ENCODE peak calls at places on chromosomes 7 and 10, in four cellular contexts. K is HepG2, N is IMR-90, T is A549. G is an unnamed sample.

GRCh38 chr7:2266911-2267310 is 24.9 kb downstream of the NUDT1 start:
- DNase-seq in K (no peak), T (peak), N (peak), G (no peak)

GRCh38 chr7:99362801-99363200 is 11.7 kb upstream of the ARPC1B start:
- DNase-seq in T (no peak), K (no peak), N (peak), G (peak)

GRCh38 chr7:81175291-81175942 is 256.6 kb upstream of the SEMA3C start:
- DNase-seq in K (no peak), T (no peak), N (no peak), G (no peak)

GRCh38 chr10:119734396-119735332 is 8.8 kb downstream of the INPP5F start:
- DNase-seq in K (no peak), N (peak), T (no peak), G (no peak)

GRCh38 chr7:143295870-143296269 is 7.7 kb downstream of the CASP2 start:
- DNase-seq in N (peak), T (no peak), K (no peak), G (no peak)

GRCh38 chr10:131252586-131253276 is 58.8 kb downstream of the TCERG1L start:
- DNase-seq in N (no peak), T (no peak), K (no peak), G (no peak)

GRCh38 chr7:2471396-2471795 is 4.8 kb downstream of the GRIFIN start:
- DNase-seq in N (peak), T (no peak), K (no peak), G (no peak)

GRCh38 chr10:116316533-116316932 is 7.7 kb upstream of the CCDC172 start:
- DNase-seq in N (no peak), K (no peak), T (no peak), G (no peak)

GRCh38 chr7:69749994-69750393 is 151.7 kb downstream of the AUTS2 start:
- DNase-seq in T (no peak), K (no peak), N (no peak), G (no peak)

GRCh38 chr7:99380032-99380822 is 5.7 kb downstream of the ARPC1B start:
- DNase-seq in K (no peak), N (peak), T (no peak), G (peak)

GRCh38 chr7:117992635-117993034 is 119.4 kb upstream of the CTTNBP2 start:
- DNase-seq in K (no peak), T (no peak), N (no peak), G (no peak)

GRCh38 chr10:132861884-132862461 is 76.0 kb upstream of the NKX6-2 start:
- DNase-seq in T (no peak), K (no peak), N (no peak), G (no peak)

GRCh38 chr7:91778416-91778815 is 102.1 kb downstream of the MTERF1 start:
- DNase-seq in K (no peak), N (no peak), T (no peak), G (no peak)

GRCh38 chr10:67912330-67912946 is 28.0 kb downstream of the SIRT1 start:
- DNase-seq in K (no peak), N (peak), T (no peak), G (no peak)

GRCh38 chr7:100665168-100665567 is 8.4 kb upstream of the GNB2 start:
- DNase-seq in K (no peak), T (no peak), N (no peak), G (no peak)

GRCh38 chr10:133258818-133259602 is 17.7 kb downstream of the ADAM8 start:
- DNase-seq in T (peak), K (peak), N (peak), G (no peak)

GRCh38 chr10:82889703-82890102 is 1014.7 kb downstream of the NRG3 start:
- DNase-seq in N (no peak), K (no peak), T (no peak), G (no peak)

GRCh38 chr10:66642217-66642616 is 283.6 kb upstream of the LRRTM3 start:
- DNase-seq in T (no peak), K (no peak), N (no peak), G (no peak)

GRCh38 chr7:15577600-15577999 is 15.8 kb upstream of the AGMO start:
- DNase-seq in K (no peak), N (no peak), T (no peak), G (no peak)

GRCh38 chr10:46310851-46311250 is 24.1 kb downstream of the ANTXRL start:
- DNase-seq in T (no peak), K (no peak), N (no peak), G (no peak)

GRCh38 chr10:5040781-5041470 is 37.3 kb upstream of the AKR1C2 start:
- DNase-seq in N (peak), T (no peak), K (peak), G (no peak)

GRCh38 chr7:77538186-77538907 is 1.3 kb downstream of the PTPN12 start:
- DNase-seq in K (peak), N (peak), T (peak), G (peak)

GRCh38 chr7:110898516-110898915 is 192.4 kb upstream of the LRRN3 start:
- DNase-seq in T (no peak), K (no peak), N (peak), G (no peak)

GRCh38 chr7:22720791-22721786 is 5.9 kb upstream of the IL6 start:
- DNase-seq in K (no peak), N (no peak), T (no peak), G (no peak)

GRCh38 chr7:17931069-17931468 is 9.2 kb downstream of the SNX13 start:
- DNase-seq in N (no peak), T (no peak), K (no peak), G (no peak)

GRCh38 chr7:69787736-69788431 is 189.6 kb downstream of the AUTS2 start:
- DNase-seq in K (no peak), T (no peak), N (no peak), G (no peak)

GRCh38 chr10:106877574-106877973 is 286.9 kb downstream of the SORCS1 start:
- DNase-seq in T (no peak), N (no peak), K (no peak), G (no peak)

GRCh38 chr10:86366902-86367338 is 325 bp upstream of the GRID1 start:
- DNase-seq in T (no peak), N (no peak), K (no peak), G (no peak)

GRCh38 chr10:92241158-92241500 is 49.7 kb downstream of the CPEB3 start:
- DNase-seq in T (no peak), N (peak), K (peak), G (peak)

GRCh38 chr10:77357611-77358010 is 280.0 kb downstream of the KCNMA1 start:
- DNase-seq in K (no peak), T (peak), N (peak), G (no peak)

GRCh38 chr10:78634835-78635234 is 433.9 kb upstream of the ZMIZ1 start:
- DNase-seq in T (no peak), N (peak), K (no peak), G (no peak)

GRCh38 chr10:80394358-80394916 is 13.9 kb upstream of the PRXL2A start:
- DNase-seq in K (no peak), T (no peak), N (no peak), G (no peak)

GRCh38 chr7:2545746-2546425 is 9.4 kb downstream of the BRAT1 start:
- DNase-seq in K (no peak), N (no peak), T (no peak), G (no peak)

GRCh38 chr10:90999512-91000172 is 78.8 kb upstream of the ANKRD1 start:
- DNase-seq in K (no peak), N (no peak), T (no peak), G (no peak)
- TF ChIP-seq MAZ in K (no peak), N (no peak), T (no peak), G (no peak)

GRCh38 chr10:121592155-121592890 is 5.9 kb downstream of the FGFR2 start:
- DNase-seq in N (no peak), K (no peak), T (peak), G (no peak)

GRCh38 chr10:121589553-121589952 is 8.7 kb downstream of the FGFR2 start:
- DNase-seq in T (no peak), N (no peak), K (no peak), G (no peak)

GRCh38 chr10:121593267-121593666 is 5.0 kb downstream of the FGFR2 start:
- DNase-seq in T (no peak), N (no peak), K (no peak), G (no peak)

GRCh38 chr10:121591186-121591585 is 7.1 kb downstream of the FGFR2 start:
- DNase-seq in N (no peak), K (no peak), T (no peak), G (no peak)

GRCh38 chr10:121590772-121591171 is 7.5 kb downstream of the FGFR2 start:
- DNase-seq in T (no peak), K (no peak), N (no peak), G (no peak)
- H3K4me3 ChIP-seq in T (no peak), K (no peak), N (no peak), G (no peak)

GRCh38 chr10:128022216-128023196 is 103.7 kb downstream of the MKI67 start:
- DNase-seq in K (no peak), T (no peak), N (no peak), G (no peak)

GRCh38 chr10:128018704-128019103 is 107.5 kb downstream of the MKI67 start:
- DNase-seq in K (no peak), N (no peak), T (no peak), G (no peak)

GRCh38 chr10:128016423-128017060 is 109.6 kb downstream of the PTPRE start:
- DNase-seq in K (no peak), N (no peak), T (no peak), G (no peak)

GRCh38 chr10:128017825-128018224 is 108.4 kb downstream of the MKI67 start:
- DNase-seq in K (no peak), N (no peak), T (no peak), G (no peak)

DNA sequence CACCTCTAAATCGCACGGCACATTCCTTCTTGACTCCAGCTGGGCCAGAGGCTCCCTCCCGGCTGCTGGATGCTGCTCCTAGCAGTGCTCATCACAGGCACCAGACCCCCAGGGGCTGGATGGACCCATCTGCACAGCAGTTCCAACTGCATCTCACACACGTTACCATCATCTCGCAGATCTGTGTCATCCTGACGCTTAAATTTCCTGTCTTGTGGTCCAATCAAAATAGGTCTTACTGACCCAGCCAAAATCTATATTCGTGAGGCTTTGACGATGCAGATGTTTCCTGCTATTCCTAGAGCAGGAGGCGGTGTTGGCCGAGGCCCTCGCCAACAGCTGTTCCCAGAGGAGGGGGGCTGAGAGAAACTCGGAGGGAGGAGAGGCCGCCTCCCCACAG is 108.0 kb downstream of the MKI67 start:
- DNase-seq in N (peak), T (no peak), K (no peak), G (no peak)
- TF ChIP-seq MAZ in N (no peak), T (no peak), K (no peak), G (no peak)

DNA sequence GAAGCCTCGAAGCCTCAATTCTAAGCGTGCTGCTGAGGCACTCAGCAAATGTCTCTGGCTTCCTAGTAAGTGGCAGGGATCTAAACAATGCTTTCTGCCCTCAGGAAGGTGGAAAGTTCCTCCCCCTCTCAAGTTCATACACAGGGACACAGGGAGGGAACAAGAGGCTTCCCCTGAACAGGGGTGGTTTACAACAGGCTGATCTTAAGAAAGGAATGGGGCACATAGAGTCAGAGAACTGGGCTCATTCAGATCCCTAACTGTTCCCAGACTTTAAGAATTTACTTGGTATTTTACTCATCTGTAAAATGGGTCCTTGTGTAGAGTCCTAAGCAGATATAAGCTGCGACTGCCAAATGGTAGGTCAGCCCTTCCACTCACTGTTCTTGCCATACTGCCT is 2.5 kb downstream of the TNS3 start:
- DNase-seq in K (no peak), T (no peak), N (no peak), G (no peak)
- H3K4me3 ChIP-seq in K (no peak), T (peak), N (no peak), G (no peak)

DNA sequence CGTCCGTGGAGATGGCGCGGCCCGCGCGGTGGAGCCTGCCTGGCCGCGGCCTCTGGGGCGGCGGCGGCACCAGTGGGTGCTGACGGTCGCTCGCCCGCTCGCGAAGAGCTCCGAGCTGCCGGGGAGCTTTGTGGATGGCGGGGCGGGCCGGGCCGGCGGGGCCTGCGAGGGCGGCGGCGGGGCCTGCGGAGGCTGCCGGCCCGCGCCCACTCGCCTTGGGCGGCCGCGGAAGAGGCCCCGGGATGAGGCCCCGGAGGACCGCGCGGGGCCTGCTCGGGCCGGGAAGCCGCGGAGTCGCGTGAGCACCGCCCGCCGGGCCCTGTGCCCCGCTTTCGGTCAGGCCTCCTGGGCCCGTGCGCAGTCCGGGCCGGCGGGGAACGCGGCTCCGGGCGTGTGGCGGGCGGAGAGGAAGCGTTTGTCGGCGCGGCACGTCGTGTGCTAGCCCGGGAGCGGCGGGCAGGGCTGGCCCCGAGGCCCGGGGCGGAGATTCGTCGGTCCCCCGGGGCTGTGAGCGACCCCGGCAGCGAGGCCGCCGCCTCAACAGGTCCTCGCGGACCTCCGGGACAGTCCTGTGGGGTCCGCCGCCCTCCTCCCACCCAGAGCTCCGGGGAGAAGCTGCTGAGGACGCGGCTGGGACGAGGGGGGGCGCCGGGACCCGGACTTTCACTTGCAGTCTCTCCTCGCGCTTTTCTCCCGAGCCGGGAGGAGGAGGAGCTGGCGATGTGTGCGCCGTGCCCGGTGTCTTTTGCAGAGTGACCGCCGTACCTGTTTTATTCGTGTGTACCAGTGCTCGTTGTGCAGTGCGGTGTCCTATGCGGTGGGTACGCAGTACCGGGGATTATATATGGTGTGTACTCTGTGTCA is 578 bp downstream of the ZMYND11 start:
- DNase-seq in T (peak), N (peak), K (peak), G (peak)
- TF ChIP-seq MAZ in T (no peak), N (peak), K (peak), G (peak)

GRCh38 chr7:831596-832291 is 532 bp upstream of the SUN1 start:
- DNase-seq in K (peak), T (peak), N (peak), G (peak)
- H3K4me3 ChIP-seq in K (no peak), T (no peak), N (no peak), G (no peak)

DNA sequence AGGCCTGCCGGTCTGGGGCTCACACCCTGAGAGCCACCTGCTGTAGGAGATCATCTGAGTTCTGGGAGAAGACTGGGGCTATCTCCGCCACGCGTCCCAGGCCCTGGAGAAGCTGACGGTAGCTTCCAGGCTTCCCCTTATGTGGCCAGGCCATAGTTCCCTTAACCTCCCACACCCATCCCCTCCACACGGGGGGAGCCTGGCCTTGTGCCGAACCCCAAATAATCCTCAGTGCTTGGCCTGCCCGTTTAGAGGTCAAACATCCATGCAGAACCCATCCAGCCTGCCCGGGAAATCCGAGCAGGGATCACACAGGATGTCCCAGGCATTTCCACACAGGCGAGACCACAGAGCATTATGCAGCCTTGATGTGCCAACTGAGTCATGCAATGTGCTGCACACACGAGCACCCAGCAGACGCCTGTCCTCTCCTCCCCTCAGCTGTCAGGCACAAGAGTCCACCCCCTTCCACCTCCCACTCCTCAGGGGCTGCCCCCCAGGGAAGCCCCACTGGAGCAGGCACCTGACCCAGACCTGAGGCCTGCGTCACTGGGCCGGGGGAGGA is 176.2 kb downstream of the PRKAG2 start:
- DNase-seq in N (peak), K (no peak), T (no peak), G (no peak)
- TF ChIP-seq MAZ in N (no peak), K (no peak), T (no peak), G (no peak)

G was measured in K562.